ENCODE peak calls at places on chromosomes 7 and 10, in seven cellular contexts. F is HFF-Myc, Y is PC-9, J is fibroblast of lung, B is transverse colon, O is AG04450, P is pancreas. H is an unnamed sample.

GRCh38 chr7:18221377-18222290 is 194.0 kb upstream of the PRPS1L1 start:
- DNase-seq in Y (no peak), B (no peak), J (peak; percentile 8), F (no peak), O (no peak), P (no peak), H (no peak)

GRCh38 chr10:129272171-129272570 is 194.9 kb upstream of the MGMT start:
- DNase-seq in J (no peak), B (no peak), P (no peak), F (no peak), O (no peak), Y (no peak), H (no peak)

GRCh38 chr10:3570855-3571266 is 214.1 kb downstream of the KLF6 start:
- DNase-seq in P (no peak), F (no peak), Y (no peak), B (no peak), J (peak; percentile 11), O (no peak), H (no peak)

GRCh38 chr7:77537595-77538185 is 595 bp downstream of the PTPN12 start:
- DNase-seq in O (no peak), Y (peak; percentile 42), B (peak; percentile 47), F (no peak), P (peak; percentile 36), J (peak; percentile 28), H (no peak)

GRCh38 chr7:92631830-92632487 is 41.8 kb upstream of the FAM133B start:
- DNase-seq in O (no peak), P (no peak), Y (no peak), B (no peak), F (no peak), J (no peak), H (peak; percentile 39)

GRCh38 chr10:116773306-116773705 is 30.9 kb upstream of the HSPA12A start:
- DNase-seq in O (no peak), P (no peak), Y (no peak), J (no peak), F (no peak), B (no peak), H (no peak)

GRCh38 chr7:42167206-42167913 is 69.6 kb downstream of the GLI3 start:
- DNase-seq in F (no peak), Y (no peak), P (no peak), O (no peak), B (no peak), J (no peak), H (no peak)

GRCh38 chr10:47254611-47255010 is 45.4 kb upstream of the GDF10 start:
- DNase-seq in Y (no peak), B (no peak), O (no peak), P (peak; percentile 76), J (no peak), F (no peak), H (no peak)

GRCh38 chr10:118343115-118343514 is 991 bp upstream of the FAM204A start:
- DNase-seq in B (no peak), J (peak; percentile 4), F (no peak), Y (no peak), P (no peak), O (no peak), H (no peak)

GRCh38 chr7:106552645-106553445 is 108.1 kb downstream of the CCDC71L start:
- DNase-seq in J (no peak), F (no peak), Y (no peak), P (no peak), B (no peak), O (no peak), H (no peak)

GRCh38 chr10:120521880-120522279 is 64.9 kb downstream of the PLPP4 start:
- DNase-seq in B (no peak), P (no peak), F (no peak), J (no peak), O (no peak), Y (no peak), H (no peak)

GRCh38 chr10:99964791-99965190 is 45.0 kb downstream of the DNMBP start:
- DNase-seq in Y (no peak), F (no peak), B (no peak), O (no peak), P (no peak), J (peak; percentile 64), H (no peak)
- TF ChIP-seq CTCF in Y (no peak), F (peak; percentile 3), B (peak; percentile 15), O (peak; percentile 29), P (no peak), J (peak; percentile 34), H (peak; percentile 45)

DNA sequence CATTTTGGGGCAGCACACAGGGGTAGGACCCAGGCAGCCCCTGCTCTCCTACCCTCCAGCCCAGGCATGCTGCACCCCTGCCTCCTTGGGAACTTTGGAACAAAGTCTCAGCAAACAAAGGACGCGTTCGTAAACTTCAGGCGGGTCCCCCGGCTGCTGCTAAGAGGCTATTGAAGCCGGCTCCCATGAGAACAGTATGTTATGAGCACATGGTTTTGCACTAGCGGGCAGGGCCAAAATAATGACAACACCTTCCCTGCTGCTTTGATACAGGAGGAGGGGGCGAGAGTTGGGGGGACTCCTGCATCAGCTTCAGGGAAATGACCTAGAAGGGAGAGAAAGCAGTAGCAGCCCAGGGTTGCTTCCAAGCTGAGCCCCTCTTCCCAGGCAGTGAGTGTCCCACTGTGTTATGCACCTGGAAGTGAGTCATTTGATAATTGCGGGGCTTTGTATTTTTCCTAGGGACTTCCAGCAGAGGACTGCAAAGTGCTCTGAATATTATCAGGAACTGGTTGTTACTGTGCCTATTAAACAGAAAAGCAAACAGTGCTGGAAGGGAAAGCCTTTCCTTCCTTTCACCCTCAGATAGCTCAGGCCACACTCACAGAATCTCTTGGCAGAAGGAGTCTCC is 6.9 kb downstream of the ITPRIP start:
- DNase-seq in Y (no peak), J (peak; percentile 68), P (no peak), F (no peak), O (no peak), B (peak; percentile 45), H (no peak)
- H3K4me3 ChIP-seq in Y (peak overlapping the region; percentile 11), J (no peak overlapping the region), P (no peak overlapping the region), F (peak overlapping the region; percentile 11), O (peak overlapping the region; percentile 4), B (no peak overlapping the region), H (peak overlapping the region; percentile 2)

DNA sequence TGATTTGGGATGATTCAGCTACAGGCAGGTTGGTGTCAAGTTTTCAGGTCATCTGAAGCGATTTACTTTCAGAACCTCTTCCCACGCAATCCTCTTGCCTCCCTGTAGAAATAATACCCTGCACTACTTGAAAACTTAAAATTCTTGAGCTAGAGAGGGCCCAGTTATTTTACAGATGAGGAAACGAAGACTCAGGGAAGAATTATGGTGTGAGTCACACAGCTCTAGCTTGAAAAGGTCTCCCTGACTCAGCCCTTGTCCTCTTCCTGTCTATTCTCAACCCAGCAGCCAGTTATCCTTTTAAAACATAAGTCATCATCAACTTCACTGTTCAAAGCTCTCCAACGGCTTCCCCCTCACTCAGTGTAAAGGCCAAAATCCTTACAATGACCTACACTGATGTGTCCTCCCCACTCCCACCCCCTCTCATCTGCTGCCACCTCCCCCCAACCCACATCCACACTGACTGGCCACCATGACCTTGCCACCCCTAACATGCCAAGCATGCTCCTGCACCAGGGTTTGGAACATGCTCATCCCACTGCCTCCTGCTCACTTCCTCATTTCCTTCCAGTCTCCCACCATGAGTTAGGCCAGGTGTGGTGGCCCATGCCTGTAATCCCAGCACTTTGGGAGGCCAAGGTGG is 3.4 kb downstream of the DNMBP start:
- DNase-seq in J (peak; percentile 90), F (peak; percentile 91), P (no peak), O (peak; percentile 78), B (no peak), Y (peak; percentile 31), H (peak; percentile 85)
- TF ChIP-seq CTCF in J (no peak), F (no peak), P (no peak), O (no peak), B (no peak), Y (no peak), H (no peak)

DNA sequence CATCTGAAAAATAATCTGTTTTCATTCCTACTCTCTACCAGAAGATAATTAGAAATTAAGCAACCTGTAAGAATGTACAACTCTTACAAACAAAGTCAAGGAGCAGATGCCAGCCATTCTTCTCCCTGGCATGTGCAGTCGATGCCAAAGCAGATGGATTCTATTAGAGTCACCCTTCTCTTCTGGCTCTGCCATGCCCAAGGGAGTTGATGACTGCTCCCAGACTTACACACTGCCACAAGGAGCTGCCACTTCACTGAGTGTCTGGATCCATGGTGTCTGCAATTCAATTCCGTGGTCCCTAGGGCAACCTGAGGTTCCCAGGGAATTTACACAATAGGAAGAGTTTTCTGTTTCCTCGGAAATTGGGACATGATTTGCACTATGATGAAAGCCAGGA is 89.1 kb upstream of the IFRD1 start:
- DNase-seq in O (no peak), F (no peak), P (no peak), B (no peak), J (no peak), Y (no peak), H (no peak)
- H3K4me3 ChIP-seq in O (no peak overlapping the region), F (no peak overlapping the region), P (no peak overlapping the region), B (no peak overlapping the region), J (no peak overlapping the region), Y (no peak overlapping the region), H (no peak overlapping the region)

GRCh38 chr7:110587294-110587693 is 503.6 kb upstream of the LRRN3 start:
- DNase-seq in J (no peak), B (no peak), O (no peak), Y (no peak), P (no peak), F (no peak), H (no peak)

GRCh38 chr7:110595694-110596093 is 495.2 kb upstream of the LRRN3 start:
- DNase-seq in O (no peak), B (no peak), P (no peak), J (no peak), F (no peak), Y (no peak), H (no peak)

GRCh38 chr7:110592557-110592956 is 498.4 kb upstream of the LRRN3 start:
- DNase-seq in F (no peak), J (no peak), O (no peak), Y (no peak), P (no peak), B (no peak), H (no peak)

GRCh38 chr7:110591341-110591740 is 499.6 kb upstream of the LRRN3 start:
- DNase-seq in B (no peak), J (peak; percentile 14), P (no peak), F (no peak), O (no peak), Y (no peak), H (no peak)

GRCh38 chr7:110590415-110590814 is 500.5 kb upstream of the LRRN3 start:
- DNase-seq in B (no peak), F (no peak), Y (no peak), O (no peak), J (no peak), P (no peak), H (no peak)
- TF ChIP-seq CTCF in B (no peak), F (no peak), Y (no peak), O (no peak), J (no peak), P (no peak), H (no peak)

DNA sequence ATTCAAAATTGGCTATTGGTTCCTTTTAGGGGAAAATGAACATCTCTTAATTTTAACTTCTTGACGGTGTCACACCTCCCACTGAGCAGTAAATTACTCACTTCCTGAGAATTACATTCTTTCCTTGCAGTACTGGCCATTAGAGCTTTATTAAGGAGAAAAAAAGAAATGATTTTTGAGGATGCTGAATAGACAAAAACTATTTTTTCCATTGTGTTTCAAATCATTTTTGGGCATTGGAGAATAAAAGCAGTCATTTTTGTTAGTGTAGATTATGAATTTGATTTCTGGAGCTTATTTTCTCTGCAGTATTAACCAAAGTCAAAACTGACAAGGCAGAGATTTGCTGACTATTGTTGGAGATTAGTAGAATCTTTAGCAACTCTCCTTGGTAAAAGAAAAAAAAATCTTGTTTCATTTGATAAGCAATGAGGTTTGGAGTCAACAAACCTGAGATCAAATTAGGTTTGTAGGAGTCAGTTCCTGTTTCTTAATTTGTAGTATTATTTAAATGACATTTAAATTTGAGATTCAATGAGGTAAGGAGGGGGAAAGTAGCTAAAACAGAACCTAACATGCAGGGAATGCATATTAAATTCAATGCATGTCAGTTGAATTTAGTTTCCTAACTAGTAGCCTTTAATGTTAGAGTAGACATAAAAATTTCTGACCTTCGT is 70.6 kb downstream of the AP3M1 start:
- DNase-seq in Y (no peak), P (no peak), J (peak; percentile 29), O (no peak), B (no peak), F (no peak), H (no peak)
- H3K4me3 ChIP-seq in Y (no peak overlapping the region), P (no peak overlapping the region), J (no peak overlapping the region), O (no peak overlapping the region), B (no peak overlapping the region), F (no peak overlapping the region), H (no peak overlapping the region)

H was measured in epithelial cell of proximal tubule.